ENCODE peak calls at places on chromosomes 12 and 14, in five cellular contexts. X is SK-N-SH, H is Panc1, P is upper lobe of left lung, S is brain microvascular endothelial cell. W is an unnamed sample.

GRCh38 chr12:104704224-104704623 is 247.5 kb downstream of the CHST11 start:
- DNase-seq in X (no peak), H (no peak), P (peak; percentile 42), S (no peak), W (no peak)

GRCh38 chr12:67764946-67765619 is 116.5 kb downstream of the DYRK2 start:
- DNase-seq in H (no peak), S (no peak), P (no peak), X (no peak), W (no peak)

GRCh38 chr14:89176090-89176757 is 240.8 kb downstream of the FOXN3 start:
- DNase-seq in P (no peak), X (no peak), S (no peak), H (no peak), W (no peak)

GRCh38 chr14:105473677-105474477 is 744 bp upstream of the CRIP2 start:
- DNase-seq in X (peak; percentile 85), S (peak; percentile 87), H (no peak), P (peak; percentile 98), W (peak; percentile 70)

GRCh38 chr14:55505846-55506245 is 65.4 kb upstream of the TBPL2 start:
- DNase-seq in H (no peak), X (no peak), S (no peak), P (no peak), W (no peak)

GRCh38 chr14:63051966-63052365 is 6.7 kb upstream of the KCNH5 start:
- DNase-seq in H (no peak), X (no peak), S (no peak), P (no peak), W (no peak)

GRCh38 chr12:70246580-70246979 is 3.3 kb downstream of the CNOT2 start:
- DNase-seq in H (no peak), X (no peak), P (no peak), S (no peak), W (no peak)

GRCh38 chr14:72476657-72477499 is 417.0 kb downstream of the DPF3 start:
- DNase-seq in S (peak; percentile 87), P (no peak), H (no peak), X (no peak), W (peak; percentile 68)

GRCh38 chr12:125128806-125129571 is 63.8 kb downstream of the AACS start:
- DNase-seq in S (no peak), X (no peak), P (no peak), H (no peak), W (no peak)

GRCh38 chr12:106425061-106425706 is 67.6 kb downstream of the POLR3B start:
- DNase-seq in X (no peak), P (no peak), H (no peak), S (no peak), W (no peak)

GRCh38 chr14:63725786-63726185 is 2.1 kb downstream of the SGPP1 start:
- DNase-seq in H (no peak), S (no peak), X (peak; percentile 16), P (no peak), W (no peak)

GRCh38 chr14:92553456-92553855 is 39.9 kb downstream of the RIN3 start:
- DNase-seq in X (no peak), S (peak; percentile 67), P (no peak), H (no peak), W (no peak)

GRCh38 chr12:109120557-109120956 is 4.2 kb downstream of the ACACB start:
- DNase-seq in S (no peak), H (no peak), X (no peak), P (peak; percentile 53), W (no peak)

GRCh38 chr14:32980178-32980886 is 41.7 kb downstream of the NPAS3 start:
- DNase-seq in H (no peak), X (no peak), P (no peak), S (no peak), W (no peak)

GRCh38 chr12:85007836-85008235 is 28.2 kb downstream of the TSPAN19 start:
- DNase-seq in X (no peak), H (no peak), P (no peak), S (no peak), W (no peak)

GRCh38 chr12:113250045-113250444 is 28.8 kb downstream of the TPCN1 start:
- DNase-seq in X (no peak), S (no peak), P (no peak), H (no peak), W (no peak)

GRCh38 chr12:30023186-30023585 is 239.4 kb upstream of the TMTC1 start:
- DNase-seq in X (no peak), H (no peak), P (no peak), S (no peak), W (no peak)

GRCh38 chr14:36756221-36756620 is 94.6 kb downstream of the PAX9 start:
- DNase-seq in H (no peak), S (no peak), X (no peak), P (no peak), W (no peak)

GRCh38 chr12:67758119-67758873 is 109.8 kb downstream of the DYRK2 start:
- DNase-seq in H (no peak), P (no peak), X (peak; percentile 30), S (no peak), W (no peak)

GRCh38 chr14:58884442-58884841 is 246.7 kb downstream of the DACT1 start:
- DNase-seq in S (no peak), P (no peak), X (no peak), H (no peak), W (no peak)

GRCh38 chr12:120640840-120641833 is 711 bp downstream of the CABP1 start:
- DNase-seq in S (peak; percentile 29), H (no peak), X (peak; percentile 71), P (peak; percentile 91), W (peak; percentile 60)

GRCh38 chr12:47942327-47943230 is 20.8 kb upstream of the TMEM106C start:
- DNase-seq in X (peak; percentile 86), H (no peak), P (peak; percentile 78), S (no peak), W (peak; percentile 50)

GRCh38 chr14:36997843-36998242 is 174.6 kb downstream of the SLC25A21 start:
- DNase-seq in X (no peak), S (no peak), P (no peak), H (no peak), W (no peak)

GRCh38 chr12:127650626-127651025 is 616.3 kb upstream of the TMEM132C start:
- DNase-seq in S (peak; percentile 70), P (no peak), H (no peak), X (no peak), W (no peak)

GRCh38 chr12:109741286-109741969 is 27.8 kb downstream of the FAM222A start:
- DNase-seq in S (no peak), P (no peak), H (no peak), X (peak; percentile 24), W (no peak)

GRCh38 chr14:36751920-36752319 is 90.3 kb downstream of the PAX9 start:
- DNase-seq in X (no peak), P (no peak), S (no peak), H (no peak), W (no peak)

GRCh38 chr12:30696486-30696885 is 817 bp upstream of the IPO8 start:
- DNase-seq in X (peak; percentile 26), H (no peak), P (peak; percentile 41), S (no peak), W (peak; percentile 1)

GRCh38 chr14:22579218-22579617 is 9.8 kb downstream of the DAD1 start:
- DNase-seq in P (no peak), H (no peak), X (no peak), S (no peak), W (no peak)

GRCh38 chr14:102922490-102923200 is at the start of gene AMN:
- DNase-seq in H (no peak), S (no peak), X (peak; percentile 73), P (peak; percentile 84), W (no peak)

GRCh38 chr14:61438860-61439765 is 117.7 kb downstream of the PRKCH start:
- DNase-seq in X (no peak), P (no peak), S (peak; percentile 58), H (peak; percentile 1), W (peak; percentile 36)

GRCh38 chr14:90692826-90693225 is 123.4 kb downstream of the TTC7B start:
- DNase-seq in X (no peak), P (no peak), H (no peak), S (no peak), W (no peak)

GRCh38 chr14:86675059-86675458 is 1145.1 kb downstream of the FLRT2 start:
- DNase-seq in H (no peak), P (no peak), S (no peak), X (no peak), W (no peak)

GRCh38 chr14:86672071-86672470 is 1142.1 kb downstream of the FLRT2 start:
- DNase-seq in H (no peak), P (no peak), S (no peak), X (no peak), W (no peak)

GRCh38 chr14:86673523-86673969 is 1143.6 kb downstream of the FLRT2 start:
- DNase-seq in S (no peak), P (no peak), X (no peak), H (no peak), W (no peak)
- H3K4me3 ChIP-seq in S (no peak overlapping the region), P (no peak overlapping the region), X (no peak overlapping the region), H (no peak overlapping the region), W (no peak overlapping the region)

GRCh38 chr12:22060261-22060660 is 14.2 kb downstream of the CMAS start:
- DNase-seq in S (no peak), X (no peak), H (no peak), P (no peak), W (no peak)
- H3K4me3 ChIP-seq in S (no peak overlapping the region), X (no peak overlapping the region), H (no peak overlapping the region), P (no peak overlapping the region), W (no peak overlapping the region)

DNA sequence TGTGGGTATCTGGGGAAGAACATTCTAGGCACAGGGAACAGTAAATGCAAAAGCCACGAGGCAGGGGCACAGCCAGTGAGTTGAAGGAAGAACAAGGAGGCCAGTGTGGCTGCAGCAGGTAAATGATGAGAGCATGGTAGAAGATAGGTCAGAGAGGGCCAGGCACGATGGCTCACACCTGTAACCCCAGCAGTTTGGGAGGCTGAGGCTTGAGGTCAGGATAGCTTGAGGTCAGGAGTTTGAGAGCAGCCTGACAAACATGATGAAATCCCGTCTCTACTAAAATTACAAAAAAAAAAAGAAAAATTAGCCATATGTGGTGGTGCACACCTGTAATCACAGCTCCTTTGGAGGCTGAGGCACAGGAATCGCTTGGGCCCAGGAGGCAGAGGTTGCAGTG is 86.7 kb upstream of the ESRRB start:
- DNase-seq in P (no peak), H (no peak), X (no peak), S (no peak), W (no peak)
- H3K4me3 ChIP-seq in P (no peak overlapping the region), H (no peak overlapping the region), X (no peak overlapping the region), S (no peak overlapping the region), W (no peak overlapping the region)

DNA sequence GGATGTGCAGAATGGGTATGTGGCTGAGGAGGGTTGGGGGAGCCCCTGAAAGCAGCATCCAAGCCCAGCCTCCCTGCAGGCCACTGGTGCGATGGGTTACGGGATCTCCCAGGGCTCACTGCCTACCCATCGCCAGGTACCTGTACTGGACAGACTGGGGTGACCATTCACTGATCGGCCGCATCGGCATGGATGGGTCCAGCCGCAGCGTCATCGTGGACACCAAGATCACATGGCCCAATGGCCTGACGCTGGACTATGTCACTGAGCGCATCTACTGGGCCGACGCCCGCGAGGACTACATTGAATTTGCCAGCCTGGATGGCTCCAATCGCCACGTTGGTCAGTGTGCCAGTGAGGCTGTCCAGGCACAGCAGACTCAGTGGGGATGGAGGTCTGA is 18.3 kb upstream of the NXPH4 start:
- DNase-seq in S (no peak), H (no peak), X (no peak), P (peak; percentile 77), W (no peak)
- H3K4me3 ChIP-seq in S (no peak overlapping the region), H (no peak overlapping the region), X (no peak overlapping the region), P (no peak overlapping the region), W (no peak overlapping the region)

W was measured in CD4-positive, alpha-beta memory T cell.